ENCODE peak calls at places on chromosomes 16 and 17, in five cellular contexts. One of them, this sample, is unnamed. For H3K9me3 and H3K36me3, the result is how much of the 10 kb centered on the place peaks cover.

GRCh38 chr17:65984299-65984698 is 207.6 kb downstream of the CEP112 start:
- DNase-seq in HCT116: no peak
- DNase-seq in prostate gland: no peak
- DNase-seq in pancreas: no peak
- DNase-seq in ovary: no peak
- DNase-seq in this sample: no peak

GRCh38 chr17:42067371-42068180 is 17.2 kb upstream of the C17orf113 start:
- DNase-seq in HCT116: no peak
- DNase-seq in prostate gland: peak
- DNase-seq in pancreas: peak
- DNase-seq in ovary: peak
- DNase-seq in this sample: peak

GRCh38 chr16:56145369-56145768 is 45.9 kb upstream of the GNAO1 start:
- DNase-seq in HCT116: no peak
- DNase-seq in prostate gland: no peak
- DNase-seq in pancreas: no peak
- DNase-seq in ovary: no peak
- DNase-seq in this sample: no peak

GRCh38 chr17:58577696-58578095 is 63.3 kb upstream of the MTMR4 start:
- DNase-seq in HCT116: peak
- DNase-seq in prostate gland: peak
- DNase-seq in pancreas: no peak
- DNase-seq in ovary: peak
- DNase-seq in this sample: peak

GRCh38 chr17:79699386-79700036 is 31.2 kb upstream of the ENPP7 start:
- DNase-seq in HCT116: peak
- DNase-seq in prostate gland: no peak
- DNase-seq in pancreas: no peak
- DNase-seq in ovary: no peak
- DNase-seq in this sample: no peak

GRCh38 chr17:76697702-76698465 is 12.9 kb downstream of the MXRA7 start:
- DNase-seq in HCT116: no peak
- DNase-seq in prostate gland: no peak
- DNase-seq in pancreas: peak
- DNase-seq in ovary: peak
- DNase-seq in this sample: peak

GRCh38 chr17:5419959-5420653 is at the start of gene RPAIN:
- DNase-seq in HCT116: peak
- DNase-seq in prostate gland: peak
- DNase-seq in pancreas: peak
- DNase-seq in ovary: peak
- DNase-seq in this sample: peak

GRCh38 chr17:62578757-62579487 is 48.5 kb upstream of the MRC2 start:
- DNase-seq in HCT116: no peak
- DNase-seq in prostate gland: no peak
- DNase-seq in pancreas: no peak
- DNase-seq in ovary: no peak
- DNase-seq in this sample: no peak

GRCh38 chr17:74759941-74760340 is 11.5 kb downstream of the NHERF1 start:
- DNase-seq in HCT116: no peak
- DNase-seq in prostate gland: peak
- DNase-seq in pancreas: peak
- DNase-seq in ovary: peak
- DNase-seq in this sample: peak

GRCh38 chr16:17211797-17212196 is 259.0 kb downstream of the XYLT1 start:
- DNase-seq in HCT116: peak
- DNase-seq in prostate gland: no peak
- DNase-seq in pancreas: no peak
- DNase-seq in ovary: no peak
- DNase-seq in this sample: no peak

GRCh38 chr16:4494746-4495490 is 18.7 kb downstream of the HMOX2 start:
- DNase-seq in HCT116: peak
- DNase-seq in prostate gland: no peak
- DNase-seq in pancreas: no peak
- DNase-seq in ovary: no peak
- DNase-seq in this sample: peak

GRCh38 chr16:2388139-2388874 is 40.9 kb upstream of the CCNF start:
- DNase-seq in HCT116: no peak
- DNase-seq in prostate gland: no peak
- DNase-seq in pancreas: no peak
- DNase-seq in ovary: no peak
- DNase-seq in this sample: no peak

GRCh38 chr16:2854700-2855309 is 3.2 kb downstream of the PRSS22 start:
- DNase-seq in HCT116: no peak
- DNase-seq in prostate gland: no peak
- DNase-seq in pancreas: no peak
- DNase-seq in ovary: no peak
- DNase-seq in this sample: no peak

GRCh38 chr17:80769516-80769915 is 222.1 kb upstream of the CHMP6 start:
- DNase-seq in HCT116: no peak
- DNase-seq in prostate gland: no peak
- DNase-seq in pancreas: no peak
- DNase-seq in ovary: no peak
- DNase-seq in this sample: no peak

GRCh38 chr17:78166416-78166815 is 2.0 kb upstream of the SYNGR2 start:
- DNase-seq in HCT116: no peak
- DNase-seq in prostate gland: no peak
- DNase-seq in pancreas: no peak
- DNase-seq in ovary: no peak
- DNase-seq in this sample: no peak

GRCh38 chr16:86371083-86371803 is 139.1 kb upstream of the FOXF1 start:
- DNase-seq in HCT116: no peak
- DNase-seq in prostate gland: no peak
- DNase-seq in pancreas: no peak
- DNase-seq in ovary: no peak
- DNase-seq in this sample: no peak

GRCh38 chr16:77373726-77374125 is 61.1 kb downstream of the ADAMTS18 start:
- DNase-seq in HCT116: no peak
- DNase-seq in prostate gland: no peak
- DNase-seq in pancreas: no peak
- DNase-seq in ovary: no peak
- DNase-seq in this sample: no peak

GRCh38 chr16:81446318-81447275 is 2.0 kb downstream of the CMIP start:
- DNase-seq in HCT116: no peak
- DNase-seq in prostate gland: peak
- DNase-seq in pancreas: no peak
- DNase-seq in ovary: no peak
- DNase-seq in this sample: no peak

GRCh38 chr17:65783845-65784334 is 222.4 kb upstream of the AXIN2 start:
- DNase-seq in HCT116: peak
- DNase-seq in prostate gland: peak
- DNase-seq in pancreas: no peak
- DNase-seq in ovary: no peak
- DNase-seq in this sample: no peak

GRCh38 chr17:41553176-41553575 is 18.7 kb downstream of the KRT9 start:
- DNase-seq in HCT116: no peak
- DNase-seq in prostate gland: no peak
- DNase-seq in pancreas: no peak
- DNase-seq in ovary: no peak
- DNase-seq in this sample: no peak

GRCh38 chr17:2736956-2737355 is 12.5 kb downstream of the CCDC92B start:
- DNase-seq in HCT116: no peak
- DNase-seq in prostate gland: no peak
- DNase-seq in pancreas: no peak
- DNase-seq in ovary: no peak
- DNase-seq in this sample: peak

GRCh38 chr17:67672592-67672991 is 45.1 kb upstream of the NOL11 start:
- DNase-seq in HCT116: no peak
- DNase-seq in prostate gland: no peak
- DNase-seq in pancreas: no peak
- DNase-seq in ovary: no peak
- DNase-seq in this sample: no peak

DNA sequence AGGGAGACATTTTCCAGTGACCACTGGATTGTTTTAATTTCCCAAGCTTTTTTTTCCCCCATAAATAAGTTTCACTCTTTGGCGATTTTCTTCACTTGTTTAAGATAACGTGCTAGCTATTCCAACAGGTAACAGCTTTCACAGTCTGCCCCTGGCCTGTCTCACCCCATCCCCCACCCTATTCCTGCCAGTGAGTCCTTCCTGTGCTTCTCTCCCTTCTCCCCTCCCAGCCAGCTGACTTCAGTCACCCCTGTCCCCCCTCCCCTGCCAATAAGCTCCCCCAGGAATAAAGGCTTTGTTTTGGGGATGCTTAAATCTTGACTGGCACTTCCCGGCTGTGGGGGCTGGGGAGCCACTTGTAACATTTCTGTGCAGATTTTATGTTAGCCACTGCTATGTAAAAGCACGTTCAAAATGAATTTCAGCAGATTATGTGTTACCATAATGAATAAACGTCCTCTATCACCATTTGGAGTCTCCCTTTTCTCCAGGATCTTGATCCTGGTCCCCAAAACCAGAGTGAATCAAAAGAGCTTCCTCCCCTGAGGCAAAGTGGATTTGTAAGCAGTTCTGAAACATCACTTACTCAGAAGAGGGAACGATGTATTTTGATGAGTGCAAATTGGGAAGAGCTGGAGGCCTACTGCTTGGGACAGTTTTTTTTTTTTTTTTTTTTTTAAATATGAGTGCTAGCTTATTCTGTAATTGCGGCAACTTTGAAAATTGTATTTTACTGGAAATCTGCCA is 58.2 kb downstream of the IGF2BP1 start:
- DNase-seq in HCT116: no peak
- DNase-seq in prostate gland: no peak
- DNase-seq in pancreas: no peak
- DNase-seq in ovary: no peak
- DNase-seq in this sample: no peak
- H3K9me3 ChIP-seq in HCT116: under half
- H3K9me3 ChIP-seq in prostate gland: under half
- H3K9me3 ChIP-seq in pancreas: under half
- H3K9me3 ChIP-seq in ovary: under half
- H3K9me3 ChIP-seq in this sample: under half

GRCh38 chr17:57569860-57570259 is 175.2 kb downstream of the CCDC182 start:
- DNase-seq in HCT116: no peak
- DNase-seq in prostate gland: no peak
- DNase-seq in pancreas: no peak
- DNase-seq in ovary: no peak
- DNase-seq in this sample: no peak
- H3K36me3 ChIP-seq in HCT116: under half
- H3K36me3 ChIP-seq in prostate gland: under half
- H3K36me3 ChIP-seq in pancreas: under half
- H3K36me3 ChIP-seq in ovary: under half
- H3K36me3 ChIP-seq in this sample: under half

GRCh38 chr16:848510-849253 is 48.1 kb upstream of the GNG13 start:
- DNase-seq in HCT116: no peak
- DNase-seq in prostate gland: no peak
- DNase-seq in pancreas: peak
- DNase-seq in ovary: no peak
- DNase-seq in this sample: no peak
- H3K9me3 ChIP-seq in HCT116: under half
- H3K9me3 ChIP-seq in prostate gland: under half
- H3K9me3 ChIP-seq in pancreas: under half
- H3K9me3 ChIP-seq in ovary: under half
- H3K9me3 ChIP-seq in this sample: under half

DNA sequence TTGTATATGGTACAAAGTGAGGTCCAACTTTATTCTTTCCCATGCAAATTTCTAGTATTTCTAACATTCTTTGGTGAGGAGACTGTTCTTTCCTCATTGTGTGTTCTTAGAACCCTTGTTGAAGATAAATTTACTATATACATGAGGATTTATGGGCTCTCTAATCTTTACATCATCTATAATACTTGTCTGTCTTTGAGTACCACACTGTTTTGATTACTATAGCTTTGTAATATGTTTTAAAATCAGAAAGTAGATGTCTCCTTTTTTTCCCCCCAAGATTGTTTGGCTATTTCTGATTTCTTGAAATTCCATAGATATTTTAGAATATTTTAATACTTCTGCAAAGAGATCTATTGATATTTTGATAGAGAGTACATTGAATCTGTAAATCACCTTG is 23.7 kb downstream of the ZNF267 start:
- DNase-seq in HCT116: no peak
- DNase-seq in prostate gland: no peak
- DNase-seq in pancreas: no peak
- DNase-seq in ovary: no peak
- DNase-seq in this sample: no peak
- H3K36me3 ChIP-seq in HCT116: under half
- H3K36me3 ChIP-seq in prostate gland: under half
- H3K36me3 ChIP-seq in pancreas: under half
- H3K36me3 ChIP-seq in ovary: under half
- H3K36me3 ChIP-seq in this sample: under half

GRCh38 chr16:35561346-35561745 is 2101.9 kb downstream of the TP53TG3F start:
- DNase-seq in HCT116: no peak
- DNase-seq in prostate gland: no peak
- DNase-seq in pancreas: no peak
- DNase-seq in ovary: no peak
- DNase-seq in this sample: no peak
- H3K9me3 ChIP-seq in HCT116: under half
- H3K9me3 ChIP-seq in prostate gland: under half
- H3K9me3 ChIP-seq in pancreas: under half
- H3K9me3 ChIP-seq in ovary: under half
- H3K9me3 ChIP-seq in this sample: under half

DNA sequence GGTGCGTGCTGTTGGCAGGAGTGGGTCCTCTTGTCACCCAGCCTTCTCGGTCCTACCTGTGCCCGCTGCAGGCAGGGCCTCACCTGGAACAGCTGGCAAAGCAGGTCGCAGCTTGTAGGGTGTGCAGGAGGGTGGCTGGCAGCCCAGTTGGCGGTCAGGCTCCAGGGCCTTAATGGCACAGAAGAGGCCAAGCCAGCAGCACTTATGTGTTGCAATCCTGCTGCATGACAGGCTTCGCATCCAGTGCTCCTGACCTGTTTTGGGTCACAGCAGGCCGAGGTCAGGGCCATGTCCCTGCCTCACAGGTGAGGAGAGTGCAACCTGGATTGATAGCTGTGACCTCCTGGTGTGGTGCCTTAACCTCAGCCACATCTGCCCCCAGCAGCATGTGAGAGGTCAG is 31.9 kb downstream of the ZC3H18 start:
- DNase-seq in HCT116: no peak
- DNase-seq in prostate gland: no peak
- DNase-seq in pancreas: no peak
- DNase-seq in ovary: no peak
- DNase-seq in this sample: no peak
- H3K36me3 ChIP-seq in HCT116: under half
- H3K36me3 ChIP-seq in prostate gland: under half
- H3K36me3 ChIP-seq in pancreas: under half
- H3K36me3 ChIP-seq in ovary: under half
- H3K36me3 ChIP-seq in this sample: under half

DNA sequence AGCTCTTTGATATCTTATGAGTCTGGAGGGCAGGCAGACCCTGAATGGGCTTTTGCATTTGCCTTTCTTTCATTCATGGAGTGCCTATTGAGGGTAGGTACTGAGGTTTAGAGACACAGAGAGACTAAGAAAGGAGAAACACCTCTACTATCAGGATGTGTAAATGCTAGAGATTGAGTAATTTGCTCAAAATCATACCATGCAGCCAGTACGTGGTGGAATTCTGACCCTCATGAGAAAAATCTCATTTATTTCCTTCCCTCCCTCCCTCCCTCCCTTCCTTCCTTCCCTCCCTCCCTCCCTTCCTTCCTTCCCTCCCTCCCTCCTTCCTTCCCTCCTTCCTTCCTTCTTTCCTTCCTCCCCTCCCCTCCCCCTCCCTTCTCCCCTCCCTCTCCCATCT is 18.4 kb upstream of the NFATC3 start:
- DNase-seq in HCT116: no peak
- DNase-seq in prostate gland: no peak
- DNase-seq in pancreas: no peak
- DNase-seq in ovary: no peak
- DNase-seq in this sample: no peak
- H3K9me3 ChIP-seq in HCT116: under half
- H3K9me3 ChIP-seq in prostate gland: under half
- H3K9me3 ChIP-seq in pancreas: under half
- H3K9me3 ChIP-seq in ovary: under half
- H3K9me3 ChIP-seq in this sample: under half